ENCODE peak calls at places on chromosomes 2 and 18, in four cellular contexts. X is HTR-8/SVneo, B is fibroblast of the conjunctiva, K is A549. T is an unnamed sample.

GRCh38 chr2:223853425-223853837 is 16.0 kb upstream of the AP1S3 start:
- DNase-seq in X (no peak), B (no peak), K (no peak), T (no peak)

GRCh38 chr18:2417861-2418610 is 153.3 kb downstream of the METTL4 start:
- DNase-seq in X (no peak), B (no peak), K (no peak), T (no peak)

GRCh38 chr18:79796531-79797390 is 977 bp upstream of the KCNG2 start:
- DNase-seq in X (no peak), B (no peak), K (no peak), T (no peak)

GRCh38 chr2:41598161-41598894 is 449.5 kb upstream of the PKDCC start:
- DNase-seq in X (no peak), B (peak), K (no peak), T (peak)

GRCh38 chr2:18171191-18172139 is 293.0 kb downstream of the KCNS3 start:
- DNase-seq in X (no peak), B (peak), K (no peak), T (peak)

GRCh38 chr2:207854484-207855386 is 85.0 kb upstream of the FZD5 start:
- DNase-seq in X (peak), B (no peak), K (no peak), T (peak)

GRCh38 chr2:109339519-109339991 is 210.6 kb downstream of the SH3RF3 start:
- DNase-seq in X (no peak), B (no peak), K (no peak), T (no peak)

GRCh38 chr2:202387608-202388342 is 11.6 kb downstream of the BMPR2 start:
- DNase-seq in X (no peak), B (peak), K (no peak), T (no peak)

GRCh38 chr2:213237251-213237650 is 47.0 kb upstream of the SPAG16 start:
- DNase-seq in X (no peak), B (no peak), K (no peak), T (no peak)

GRCh38 chr2:234974501-234975385 is 22.9 kb downstream of the SH3BP4 start:
- DNase-seq in X (no peak), B (no peak), K (no peak), T (peak)

GRCh38 chr2:237674731-237675276 is 47.4 kb downstream of the LRRFIP1 start:
- DNase-seq in X (peak), B (no peak), K (no peak), T (peak)

GRCh38 chr2:206064077-206064476 is 21.9 kb downstream of the INO80D start:
- DNase-seq in X (no peak), B (no peak), K (no peak), T (no peak)

GRCh38 chr2:18752667-18753422 is 163.5 kb upstream of the NT5C1B start:
- DNase-seq in X (peak), B (no peak), K (no peak), T (no peak)

GRCh38 chr18:80200171-80200931 is 47.0 kb downstream of the PARD6G start:
- DNase-seq in X (no peak), B (no peak), K (peak), T (no peak)

GRCh38 chr2:31539505-31539904 is 41.2 kb downstream of the SRD5A2 start:
- DNase-seq in X (no peak), B (no peak), K (no peak), T (no peak)

GRCh38 chr18:36315736-36316135 is 18.2 kb downstream of the FHOD3 start:
- DNase-seq in X (no peak), B (no peak), K (no peak), T (no peak)

GRCh38 chr2:142734770-142735169 is 142.7 kb upstream of the KYNU start:
- DNase-seq in X (no peak), B (no peak), K (no peak), T (no peak)

GRCh38 chr2:230328155-230328458 is 1.1 kb downstream of the SP140L start:
- DNase-seq in X (no peak), B (no peak), K (no peak), T (no peak)

GRCh38 chr2:202161106-202161836 is 77.1 kb downstream of the SUMO1 start:
- DNase-seq in X (peak), B (no peak), K (no peak), T (no peak)

GRCh38 chr2:64019083-64019974 is at the start of gene VPS54:
- DNase-seq in X (peak), B (no peak), K (peak), T (no peak)

GRCh38 chr18:49399003-49399402 is 61.4 kb downstream of the DYM start:
- DNase-seq in X (no peak), B (no peak), K (no peak), T (no peak)

GRCh38 chr2:203201426-203201825 is 37.4 kb upstream of the CYP20A1 start:
- DNase-seq in X (no peak), B (no peak), K (no peak), T (no peak)

GRCh38 chr2:105582952-105583660 is 161.6 kb upstream of the NCK2 start:
- DNase-seq in X (no peak), B (no peak), K (no peak), T (no peak)

GRCh38 chr2:100252811-100253698 is 69.2 kb downstream of the LONRF2 start:
- DNase-seq in X (no peak), B (no peak), K (no peak), T (no peak)

GRCh38 chr18:35777042-35777441 is 195.4 kb upstream of the RMP24 start:
- DNase-seq in X (no peak), B (no peak), K (peak), T (no peak)

GRCh38 chr2:29606105-29606871 is 315.1 kb downstream of the ALK start:
- DNase-seq in X (peak), B (peak), K (no peak), T (peak)

GRCh38 chr2:241242306-241242705 is 53.8 kb downstream of the ANO7 start:
- DNase-seq in X (no peak), B (no peak), K (no peak), T (no peak)

GRCh38 chr18:35616664-35617423 is 35.3 kb downstream of the GALNT1 start:
- DNase-seq in X (peak), B (peak), K (peak), T (peak)

GRCh38 chr18:13680612-13681011 is 45.7 kb downstream of the FAM210A start:
- DNase-seq in X (no peak), B (no peak), K (peak), T (no peak)

GRCh38 chr2:134762508-134762907 is 43.7 kb upstream of the TMEM163 start:
- DNase-seq in X (no peak), B (no peak), K (no peak), T (no peak)

GRCh38 chr18:3180325-3180724 is 39.4 kb downstream of the MYOM1 start:
- DNase-seq in X (no peak), B (no peak), K (no peak), T (no peak)

GRCh38 chr18:32920796-32921787 is 148.3 kb upstream of the KLHL14 start:
- DNase-seq in X (no peak), B (peak), K (peak), T (peak)